ENCODE peak calls at places on chromosomes 16 and 17, in five cellular contexts. Q is prostate gland, B is adrenal gland, S is heart left ventricle, F is body of pancreas. O is an unnamed sample.

GRCh38 chr16:28985611-28986041 is 774 bp downstream of the LAT start:
- DNase-seq in Q (no peak), F (no peak), S (no peak), B (no peak), O (no peak)

GRCh38 chr17:28551421-28552186 is 820 bp downstream of the UNC119 start:
- DNase-seq in B (no peak), S (no peak), Q (no peak), F (no peak), O (no peak)

GRCh38 chr17:31550389-31551056 is 159.0 kb downstream of the RAB11FIP4 start:
- DNase-seq in S (no peak), B (peak; percentile 27), F (no peak), Q (no peak), O (no peak)

GRCh38 chr17:38728290-38728831 is 1.8 kb upstream of the CISD3 start:
- DNase-seq in S (no peak), Q (no peak), F (no peak), B (no peak), O (no peak)

GRCh38 chr17:31517524-31517923 is 126.0 kb downstream of the RAB11FIP4 start:
- DNase-seq in S (no peak), Q (no peak), B (no peak), F (no peak), O (no peak)

GRCh38 chr17:43342601-43342905 is 56.2 kb upstream of the ARL4D start:
- DNase-seq in S (no peak), Q (no peak), B (no peak), F (no peak), O (no peak)

GRCh38 chr16:81758376-81758775 is 20.7 kb upstream of the PLCG2 start:
- DNase-seq in Q (no peak), B (no peak), S (no peak), F (no peak), O (no peak)

GRCh38 chr17:3754458-3755334 is 31.0 kb downstream of the HASPIN start:
- DNase-seq in S (no peak), F (peak; percentile 100), Q (peak; percentile 96), B (peak; percentile 47), O (peak; percentile 61)

GRCh38 chr16:80105160-80105559 is 435.6 kb upstream of the DYNLRB2 start:
- DNase-seq in F (no peak), B (no peak), Q (peak; percentile 43), S (no peak), O (no peak)

GRCh38 chr16:55471448-55472097 is 7.4 kb upstream of the MMP2 start:
- DNase-seq in B (no peak), S (no peak), F (no peak), Q (no peak), O (no peak)

GRCh38 chr17:34146440-34147043 is 108.5 kb upstream of the CCL2 start:
- DNase-seq in Q (peak; percentile 32), S (peak; percentile 25), B (peak; percentile 28), F (peak; percentile 76), O (no peak)

GRCh38 chr16:77905356-77905920 is 116.9 kb upstream of the CLEC3A start:
- DNase-seq in B (no peak), F (no peak), S (no peak), Q (no peak), O (no peak)

GRCh38 chr16:71917900-71918299 is 22.6 kb downstream of the IST1 start:
- DNase-seq in Q (no peak), F (no peak), B (no peak), S (no peak), O (no peak)

GRCh38 chr17:81184596-81184995 is 18.6 kb upstream of the AATK start:
- DNase-seq in S (no peak), B (no peak), Q (no peak), F (no peak), O (no peak)

GRCh38 chr16:56930516-56931252 is 1.3 kb upstream of the HERPUD1 start:
- DNase-seq in S (no peak), B (no peak), Q (no peak), F (peak; percentile 38), O (no peak)

GRCh38 chr17:64441772-64442549 is 7.0 kb upstream of the MILR1 start:
- DNase-seq in B (peak; percentile 37), S (peak; percentile 37), F (no peak), Q (no peak), O (no peak)

GRCh38 chr16:75682308-75682707 is 5.5 kb upstream of the CPHXL2 start:
- DNase-seq in Q (no peak), B (no peak), S (no peak), F (no peak), O (no peak)

GRCh38 chr17:82333279-82334171 is at the start of gene SECTM1:
- DNase-seq in Q (no peak), B (no peak), F (no peak), S (peak; percentile 60), O (peak; percentile 65)

GRCh38 chr17:73551756-73552155 is 92.5 kb downstream of the SDK2 start:
- DNase-seq in B (no peak), S (no peak), F (no peak), Q (no peak), O (no peak)

GRCh38 chr17:30256756-30257506 is 21.4 kb upstream of the SLC6A4 start:
- DNase-seq in Q (no peak), F (no peak), B (no peak), S (no peak), O (no peak)

GRCh38 chr16:88941933-88942909 is 34.8 kb downstream of the CBFA2T3 start:
- DNase-seq in Q (no peak), B (no peak), S (peak; percentile 61), F (peak; percentile 50), O (peak; percentile 25)

GRCh38 chr16:57091200-57091989 is 988 bp upstream of the CPNE2 start:
- DNase-seq in S (peak; percentile 32), Q (no peak), F (peak; percentile 39), B (peak; percentile 34), O (peak; percentile 69)

GRCh38 chr16:89172171-89172900 is 788 bp downstream of the CDH15 start:
- DNase-seq in B (no peak), F (no peak), Q (no peak), S (no peak), O (no peak)

GRCh38 chr17:12545877-12546513 is 119.7 kb upstream of the MYOCD start:
- DNase-seq in B (peak; percentile 20), Q (no peak), F (peak; percentile 31), S (peak; percentile 28), O (peak; percentile 24)

GRCh38 chr17:3683054-3683511 is 12.9 kb downstream of the P2RX5 start:
- DNase-seq in B (no peak), Q (no peak), S (no peak), F (no peak), O (no peak)

GRCh38 chr17:6591599-6592158 is 35.3 kb upstream of the PITPNM3 start:
- DNase-seq in Q (no peak), B (peak; percentile 47), S (no peak), F (no peak), O (no peak)

GRCh38 chr17:1446201-1446600 is 9.8 kb downstream of the CRK start:
- DNase-seq in Q (no peak), S (no peak), B (no peak), F (no peak), O (no peak)

DNA sequence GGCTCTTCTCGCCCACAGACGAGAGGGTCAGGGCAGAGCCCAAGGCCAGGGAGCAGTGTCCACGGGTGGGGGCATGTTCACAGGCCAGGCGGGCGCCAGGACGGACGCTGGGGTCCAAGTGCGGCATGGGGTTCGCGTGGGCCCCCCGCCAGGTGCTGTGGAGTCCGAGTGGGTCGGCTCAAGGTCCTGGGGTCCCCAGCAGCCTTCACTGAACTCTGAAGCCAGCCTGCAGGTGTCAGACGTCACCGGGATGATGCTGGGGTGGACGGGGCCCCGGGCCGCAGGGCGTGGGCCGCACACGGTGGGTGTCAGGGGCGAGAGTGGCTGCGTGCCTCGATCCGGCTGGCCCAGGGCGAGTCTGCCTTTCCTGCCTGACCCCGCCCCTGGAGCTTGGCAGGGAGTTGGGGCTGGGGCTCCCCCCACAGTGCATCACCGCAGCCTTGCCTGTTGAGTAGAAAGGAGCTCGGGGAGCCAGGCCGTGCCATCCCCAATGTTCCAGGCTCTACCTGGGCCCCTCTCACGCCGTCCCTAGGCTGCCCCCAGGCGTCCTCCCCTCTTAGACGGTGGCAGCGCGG is 19.0 kb downstream of the CACNA1H start:
- DNase-seq in F (no peak), Q (no peak), B (no peak), S (no peak), O (no peak)
- TF ChIP-seq POLR2A in F (no peak), Q (no peak), B (no peak), S (no peak), O (no peak)

GRCh38 chr17:59331129-59331928 is at the start of gene YPEL2:
- DNase-seq in S (peak; percentile 99), F (peak; percentile 96), B (peak; percentile 96), Q (peak; percentile 98), O (peak; percentile 95)
- TF ChIP-seq POLR2A in S (peak; percentile 97), F (peak; percentile 49), B (peak; percentile 50), Q (peak; percentile 90), O (peak; percentile 39)

GRCh38 chr17:55264640-55265298 is at the start of gene HLF:
- DNase-seq in F (peak; percentile 84), S (peak; percentile 87), B (peak; percentile 83), Q (peak; percentile 69), O (peak; percentile 86)
- TF ChIP-seq POLR2A in F (no peak), S (peak; percentile 55), B (peak; percentile 64), Q (peak; percentile 29), O (peak; percentile 72)

GRCh38 chr17:7856840-7857723 is at the start of gene NAA38:
- DNase-seq in Q (peak; percentile 97), F (peak; percentile 96), B (peak; percentile 98), S (peak; percentile 96), O (peak; percentile 95)

GRCh38 chr17:7856081-7856791 is 1.1 kb downstream of the NAA38 start:
- DNase-seq in Q (peak; percentile 53), S (peak; percentile 86), F (peak; percentile 36), B (peak; percentile 77), O (peak; percentile 69)

GRCh38 chr17:7859028-7859427 is 1.2 kb downstream of the CYB5D1 start:
- DNase-seq in B (no peak), Q (no peak), F (no peak), S (no peak), O (no peak)

GRCh38 chr17:7858487-7858832 is 657 bp downstream of the CYB5D1 start:
- DNase-seq in F (peak; percentile 61), Q (no peak), B (peak; percentile 78), S (peak; percentile 39), O (peak; percentile 67)

GRCh38 chr17:7857724-7858486 is at the start of gene CYB5D1:
- DNase-seq in S (peak; percentile 93), Q (peak; percentile 93), B (peak; percentile 94), F (peak; percentile 90), O (peak; percentile 87)
- TF ChIP-seq POLR2A in S (no peak), Q (no peak), B (peak; percentile 56), F (peak; percentile 75), O (peak; percentile 63)